ENCODE peak calls at places on chromosome 21, in ten cellular contexts. A is iris pigment epithelial cell; T is caudate nucleus; L is left ventricle myocardium inferior; V is kidney epithelial cell; H is GF-D8; F is GOT3; C is M059J; K is body of pancreas; Q is stimulated activated CD4-positive, alpha-beta T cell treated with anti-CD3 and anti-CD28 coated beads, TNF-alpha, amount 100 ng/mL, for 4 hours. D is an unnamed sample.

GRCh38 chr21:36040389-36040788 is 19.9 kb downstream of the SETD4 start:
- DNase-seq in A (no peak), T (no peak), L (no peak), V (no peak), H (no peak), F (no peak), C (no peak), K (no peak), Q (no peak), D (no peak)

GRCh38 chr21:41210405-41211040 is 42.6 kb downstream of the BACE2 start:
- DNase-seq in A (no peak), T (no peak), L (no peak), V (no peak), H (no peak), F (no peak), C (no peak), K (no peak), Q (no peak), D (no peak)

GRCh38 chr21:23374155-23374554 is 2233.1 kb downstream of the MRPL39 start:
- DNase-seq in A (no peak), T (no peak), L (no peak), V (no peak), H (no peak), F (no peak), C (no peak), K (no peak), Q (no peak), D (no peak)

GRCh38 chr21:36195613-36196012 is 39.0 kb downstream of the DOP1B start:
- DNase-seq in A (no peak), T (no peak), L (no peak), V (no peak), H (no peak), F (no peak), C (no peak), K (no peak), Q (no peak), D (no peak)

GRCh38 chr21:15631342-15631741 is 98.4 kb upstream of the USP25 start:
- DNase-seq in A (peak), T (no peak), L (no peak), V (peak), H (no peak), F (no peak), C (peak), K (no peak), Q (no peak), D (peak)

GRCh38 chr21:44434568-44434925 is 20.8 kb upstream of the LRRC3 start:
- DNase-seq in A (no peak), T (no peak), L (peak), V (no peak), H (no peak), F (no peak), C (no peak), K (no peak), Q (no peak), D (no peak)

GRCh38 chr21:40846566-40847411 is at the start of gene DSCAM:
- DNase-seq in A (no peak), T (peak), L (no peak), V (no peak), H (no peak), F (no peak), C (no peak), K (peak), Q (no peak), D (no peak)

GRCh38 chr21:17782051-17782450 is 37.1 kb downstream of the C21orf91 start:
- DNase-seq in A (no peak), T (no peak), L (no peak), V (no peak), H (no peak), F (no peak), C (no peak), K (no peak), Q (no peak), D (no peak)

GRCh38 chr21:35048183-35048601 is 910 bp downstream of the RUNX1 start:
- DNase-seq in A (peak), T (no peak), L (no peak), V (no peak), H (peak), F (no peak), C (peak), K (peak), Q (no peak), D (peak)

GRCh38 chr21:41991659-41992058 is 18.5 kb downstream of the ZBTB21 start:
- DNase-seq in A (no peak), T (no peak), L (no peak), V (no peak), H (no peak), F (no peak), C (no peak), K (no peak), Q (no peak), D (no peak)

GRCh38 chr21:45132841-45133573 is 58.6 kb downstream of the ADARB1 start:
- DNase-seq in A (no peak), T (no peak), L (no peak), V (no peak), H (no peak), F (no peak), C (no peak), K (no peak), Q (no peak), D (no peak)

GRCh38 chr21:40166291-40166843 is 299.1 kb downstream of the PCP4 start:
- DNase-seq in A (no peak), T (no peak), L (no peak), V (no peak), H (no peak), F (no peak), C (peak), K (no peak), Q (no peak), D (no peak)

GRCh38 chr21:38937844-38938243 is 132.1 kb downstream of the ETS2 start:
- DNase-seq in A (no peak), T (no peak), L (no peak), V (no peak), H (no peak), F (no peak), C (no peak), K (no peak), Q (no peak), D (no peak)

GRCh38 chr21:38721055-38721454 is 84.7 kb upstream of the ETS2 start:
- DNase-seq in A (no peak), T (no peak), L (no peak), V (no peak), H (no peak), F (no peak), C (peak), K (no peak), Q (no peak), D (no peak)

GRCh38 chr21:42388740-42389448 is 7.0 kb downstream of the TMPRSS3 start:
- DNase-seq in A (no peak), T (no peak), L (no peak), V (no peak), H (no peak), F (no peak), C (peak), K (peak), Q (no peak), D (no peak)

D was measured in retinal pigment epithelial cell.